ENCODE peak calls at places on chromosomes 3 and 15, in six cellular contexts. V is CD8-positive, alpha-beta memory T cell; N is Karpas-422; W is T1000; Q is Panc1; L is amniotic stem cell. X is an unnamed sample.

GRCh38 chr15:89103481-89104171 is 15.4 kb downstream of the ABHD2 start:
- DNase-seq in V (no peak), N (no peak), W (no peak), Q (no peak), L (no peak), X (no peak)

GRCh38 chr3:50290116-50290745 is 2.0 kb downstream of the IFRD2 start:
- DNase-seq in V (no peak), N (no peak), W (no peak), Q (no peak), L (no peak), X (no peak)

GRCh38 chr3:62686486-62686885 is 188.7 kb downstream of the CADPS start:
- DNase-seq in V (no peak), N (no peak), W (no peak), Q (no peak), L (no peak), X (no peak)

GRCh38 chr15:73941044-73941443 is 14.8 kb downstream of the LOXL1 start:
- DNase-seq in V (no peak), N (no peak), W (peak), Q (no peak), L (peak), X (no peak)

GRCh38 chr3:63193647-63194046 is 84.5 kb upstream of the SYNPR start:
- DNase-seq in V (no peak), N (peak), W (no peak), Q (no peak), L (peak), X (no peak)

GRCh38 chr3:136626448-136626847 is 125.7 kb downstream of the STAG1 start:
- DNase-seq in V (no peak), N (no peak), W (no peak), Q (no peak), L (no peak), X (no peak)

GRCh38 chr3:73621388-73621787 is 3.4 kb downstream of the PDZRN3 start:
- DNase-seq in V (no peak), N (no peak), W (no peak), Q (no peak), L (no peak), X (no peak)

GRCh38 chr15:23686466-23687142 is 501 bp downstream of the NDN start:
- DNase-seq in V (no peak), N (no peak), W (no peak), Q (no peak), L (no peak), X (no peak)

GRCh38 chr15:30926161-30926560 is 22.4 kb downstream of the FAN1 start:
- DNase-seq in V (no peak), N (no peak), W (no peak), Q (no peak), L (no peak), X (no peak)

GRCh38 chr3:24378313-24378712 is 116.3 kb downstream of the THRB start:
- DNase-seq in V (no peak), N (no peak), W (no peak), Q (no peak), L (no peak), X (no peak)

GRCh38 chr3:143597774-143598652 is 250.3 kb downstream of the SLC9A9 start:
- DNase-seq in V (no peak), N (no peak), W (no peak), Q (no peak), L (no peak), X (no peak)

GRCh38 chr15:40254452-40254851 is 15.6 kb downstream of the PAK6 start:
- DNase-seq in V (no peak), N (no peak), W (no peak), Q (no peak), L (no peak), X (no peak)

GRCh38 chr3:16884084-16884747 is 539 bp upstream of the PLCL2 start:
- DNase-seq in V (peak), N (peak), W (no peak), Q (no peak), L (no peak), X (peak)

GRCh38 chr3:149554826-149555225 is 80.3 kb downstream of the TM4SF4 start:
- DNase-seq in V (no peak), N (no peak), W (no peak), Q (peak), L (peak), X (no peak)

GRCh38 chr15:26631894-26632293 is 141.0 kb downstream of the GABRB3 start:
- DNase-seq in V (no peak), N (no peak), W (no peak), Q (no peak), L (no peak), X (no peak)

GRCh38 chr3:44280631-44281030 is 38.9 kb downstream of the TOPAZ1 start:
- DNase-seq in V (no peak), N (no peak), W (no peak), Q (no peak), L (no peak), X (no peak)

GRCh38 chr15:78968539-78969271 is 23.9 kb upstream of the CTSH start:
- DNase-seq in V (no peak), N (no peak), W (no peak), Q (no peak), L (no peak), X (no peak)

GRCh38 chr3:136075218-136075808 is 109.8 kb downstream of the PPP2R3A start:
- DNase-seq in V (peak), N (peak), W (peak), Q (peak), L (peak), X (peak)

GRCh38 chr3:39407259-39407629 is 724 bp downstream of the RPSA start:
- DNase-seq in V (no peak), N (no peak), W (no peak), Q (no peak), L (no peak), X (no peak)

GRCh38 chr3:124272611-124273151 is 280.8 kb upstream of the ROPN1 start:
- DNase-seq in V (no peak), N (no peak), W (no peak), Q (no peak), L (no peak), X (no peak)

GRCh38 chr15:80582816-80583423 is 112.2 kb upstream of the ABHD17C start:
- DNase-seq in V (no peak), N (no peak), W (no peak), Q (no peak), L (no peak), X (no peak)

GRCh38 chr3:185188816-185189215 is 36.0 kb upstream of the C3orf70 start:
- DNase-seq in V (no peak), N (no peak), W (no peak), Q (no peak), L (no peak), X (no peak)

GRCh38 chr3:122493296-122493695 is 21.4 kb downstream of the KPNA1 start:
- DNase-seq in V (no peak), N (no peak), W (no peak), Q (no peak), L (peak), X (no peak)

GRCh38 chr3:127405791-127406190 is 117.9 kb upstream of the PRR20G start:
- DNase-seq in V (no peak), N (no peak), W (no peak), Q (no peak), L (no peak), X (no peak)

GRCh38 chr3:170632780-170633179 is 46.9 kb upstream of the SLC7A14 start:
- DNase-seq in V (no peak), N (peak), W (no peak), Q (no peak), L (no peak), X (no peak)

GRCh38 chr3:128504957-128505730 is 12.1 kb upstream of the GATA2 start:
- DNase-seq in V (no peak), N (no peak), W (no peak), Q (no peak), L (no peak), X (no peak)

GRCh38 chr3:114294940-114295480 is 1.2 kb downstream of the TIGIT start:
- DNase-seq in V (peak), N (no peak), W (no peak), Q (no peak), L (no peak), X (no peak)

GRCh38 chr3:197496746-197497125 is 59.0 kb downstream of the BDH1 start:
- DNase-seq in V (no peak), N (no peak), W (no peak), Q (no peak), L (no peak), X (no peak)

GRCh38 chr3:156764761-156765160 is 61.4 kb upstream of the LEKR1 start:
- DNase-seq in V (no peak), N (no peak), W (no peak), Q (no peak), L (no peak), X (no peak)

GRCh38 chr3:129562803-129563202 is 19.8 kb downstream of the H1-8 start:
- DNase-seq in V (no peak), N (no peak), W (no peak), Q (no peak), L (no peak), X (no peak)

GRCh38 chr3:29356062-29356461 is 75.2 kb downstream of the RBMS3 start:
- DNase-seq in V (no peak), N (no peak), W (no peak), Q (no peak), L (no peak), X (no peak)

GRCh38 chr15:86347245-86347644 is 267.6 kb downstream of the AGBL1 start:
- DNase-seq in V (no peak), N (no peak), W (no peak), Q (no peak), L (no peak), X (no peak)